ENCODE peak calls at places on chromosomes 16 and 17, in seven cellular contexts. X, E, N, M, K, R and F are unnamed samples. For H3K27me3, the result is how much of the 10 kb centered on the place peaks cover.

GRCh38 chr17:15920758-15921239 is 24.1 kb upstream of the ADORA2B start:
- DNase-seq in X (no peak), E (peak), N (no peak), M (no peak), K (no peak), R (no peak), F (peak)

GRCh38 chr16:50152386-50152806 is 710 bp upstream of the TENT4B start:
- DNase-seq in X (no peak), E (peak), N (peak), M (no peak), K (no peak), R (peak), F (no peak)

GRCh38 chr17:56939869-56940484 is 20.9 kb downstream of the COIL start:
- DNase-seq in X (no peak), E (no peak), N (no peak), M (no peak), K (no peak), R (no peak), F (no peak)

GRCh38 chr16:79042886-79043285 is 557.7 kb downstream of the MAF start:
- DNase-seq in X (no peak), E (no peak), N (no peak), M (no peak), K (no peak), R (no peak), F (no peak)

GRCh38 chr16:30786115-30786935 is 680 bp downstream of the ZNF629 start:
- DNase-seq in X (no peak), E (no peak), N (peak), M (peak), K (peak), R (no peak), F (peak)

GRCh38 chr16:4402439-4403132 is 13.8 kb downstream of the CORO7 start:
- DNase-seq in X (no peak), E (peak), N (peak), M (peak), K (peak), R (peak), F (peak)

GRCh38 chr17:13099906-13100305 is 82.1 kb upstream of the ELAC2 start:
- DNase-seq in X (no peak), E (no peak), N (no peak), M (no peak), K (no peak), R (no peak), F (no peak)

GRCh38 chr17:55726440-55726839 is 3.8 kb upstream of the TMEM100 start:
- DNase-seq in X (no peak), E (peak), N (peak), M (no peak), K (peak), R (no peak), F (peak)

GRCh38 chr17:56577810-56578209 is 15.7 kb upstream of the NOG start:
- DNase-seq in X (no peak), E (no peak), N (no peak), M (no peak), K (no peak), R (no peak), F (peak)

GRCh38 chr17:61260061-61260797 is 139.4 kb upstream of the TBX2 start:
- DNase-seq in X (no peak), E (no peak), N (no peak), M (no peak), K (no peak), R (no peak), F (no peak)

GRCh38 chr16:3161235-3162018 is 26.6 kb upstream of the OR1F1 start:
- DNase-seq in X (no peak), E (no peak), N (no peak), M (peak), K (peak), R (no peak), F (no peak)

GRCh38 chr17:41547921-41548843 is 20.1 kb upstream of the KRT19 start:
- DNase-seq in X (no peak), E (peak), N (peak), M (peak), K (peak), R (no peak), F (peak)

GRCh38 chr16:58938856-58939255 is 204.7 kb upstream of the GOT2 start:
- DNase-seq in X (no peak), E (no peak), N (no peak), M (no peak), K (no peak), R (no peak), F (peak)

GRCh38 chr17:63361182-63361581 is 84.9 kb downstream of the CYB561 start:
- DNase-seq in X (no peak), E (no peak), N (no peak), M (no peak), K (no peak), R (no peak), F (no peak)

GRCh38 chr17:17782425-17783120 is 54.2 kb downstream of the SREBF1 start:
- DNase-seq in X (no peak), E (no peak), N (no peak), M (no peak), K (peak), R (no peak), F (peak)

GRCh38 chr16:85667841-85668413 is 20.8 kb downstream of the GINS2 start:
- DNase-seq in X (no peak), E (no peak), N (no peak), M (peak), K (peak), R (no peak), F (no peak)

GRCh38 chr17:71437176-71437575 is 683.6 kb upstream of the SOX9 start:
- DNase-seq in X (no peak), E (no peak), N (no peak), M (no peak), K (no peak), R (no peak), F (no peak)

GRCh38 chr17:29844339-29845048 is 85.5 kb downstream of the SSH2 start:
- DNase-seq in X (no peak), E (no peak), N (no peak), M (no peak), K (no peak), R (no peak), F (peak)

GRCh38 chr17:45976755-45977505 is 22.1 kb upstream of the STH start:
- DNase-seq in X (no peak), E (no peak), N (no peak), M (no peak), K (no peak), R (no peak), F (no peak)

GRCh38 chr16:89476379-89476778 is 14.0 kb downstream of the ANKRD11 start:
- DNase-seq in X (no peak), E (peak), N (no peak), M (no peak), K (no peak), R (no peak), F (no peak)

GRCh38 chr16:11242658-11243057 is 13.3 kb downstream of the SOCS1 start:
- DNase-seq in X (no peak), E (no peak), N (no peak), M (no peak), K (no peak), R (no peak), F (no peak)

GRCh38 chr17:76568771-76569170 is 16.9 kb downstream of the ST6GALNAC2 start:
- DNase-seq in X (no peak), E (no peak), N (no peak), M (no peak), K (no peak), R (no peak), F (no peak)

DNA sequence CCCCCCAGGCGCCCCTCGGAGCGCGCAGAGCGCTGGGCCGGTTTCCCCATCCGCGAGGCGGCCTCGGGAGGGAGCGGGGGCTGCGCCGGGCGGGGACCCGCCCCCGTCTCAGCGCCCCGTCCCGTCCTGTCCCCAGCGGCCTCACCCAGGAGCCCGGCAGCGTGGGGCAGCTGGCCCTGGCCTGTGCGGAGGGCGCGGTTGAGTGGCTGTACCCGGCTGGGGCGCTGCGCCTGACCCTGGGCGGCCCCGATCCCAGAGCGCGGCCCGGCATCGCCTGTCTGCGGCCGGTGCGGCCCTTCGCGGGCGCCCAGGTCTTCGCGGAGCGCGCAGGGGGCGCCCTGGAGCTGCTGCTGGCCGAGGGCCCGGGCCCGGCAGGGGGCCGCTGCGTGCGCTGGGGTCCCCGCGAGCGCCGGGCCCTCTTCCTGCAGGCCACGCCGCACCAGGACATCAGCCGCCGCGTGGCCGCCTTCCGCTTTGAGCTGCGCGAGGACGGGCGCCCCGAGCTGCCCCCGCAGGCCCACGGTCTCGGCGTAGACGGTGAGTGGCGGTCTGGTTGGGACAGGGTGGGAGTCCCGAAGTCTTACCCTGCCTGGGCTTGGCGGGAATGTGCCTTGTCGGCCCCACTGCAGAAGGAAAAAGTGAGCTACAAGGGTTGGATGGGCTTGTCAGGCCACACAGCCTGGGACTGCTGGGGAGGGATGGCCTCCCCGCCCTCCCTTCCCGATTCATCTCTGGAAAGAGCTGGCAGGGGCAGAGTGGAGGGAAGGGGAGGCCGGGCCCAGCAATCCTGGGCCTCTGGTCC is 731 bp downstream of the METRN start:
- DNase-seq in X (no peak), E (no peak), N (no peak), M (no peak), K (no peak), R (no peak), F (peak)
- H3K27ac ChIP-seq in X (peak), E (no peak), N (peak), M (peak), K (no peak), R (no peak), F (no peak)

GRCh38 chr16:1080801-1081733 is 8.5 kb downstream of the SSTR5 start:
- DNase-seq in X (no peak), E (no peak), N (no peak), M (no peak), K (no peak), R (no peak), F (no peak)
- H3K27me3 ChIP-seq in X (half or more), E (under half), N (under half), M (half or more), K (under half), R (under half), F (under half)

GRCh38 chr16:88406096-88407041 is 23.6 kb downstream of the ZNF469 start:
- DNase-seq in X (no peak), E (no peak), N (no peak), M (no peak), K (no peak), R (no peak), F (no peak)

GRCh38 chr16:88405325-88406060 is 22.7 kb downstream of the ZNF469 start:
- DNase-seq in X (no peak), E (no peak), N (no peak), M (no peak), K (peak), R (no peak), F (no peak)

GRCh38 chr16:88403794-88404581 is 21.2 kb downstream of the ZNF469 start:
- DNase-seq in X (no peak), E (no peak), N (no peak), M (no peak), K (no peak), R (no peak), F (no peak)

GRCh38 chr16:88402551-88402950 is 19.8 kb downstream of the ZNF469 start:
- DNase-seq in X (no peak), E (no peak), N (no peak), M (no peak), K (no peak), R (no peak), F (no peak)

DNA sequence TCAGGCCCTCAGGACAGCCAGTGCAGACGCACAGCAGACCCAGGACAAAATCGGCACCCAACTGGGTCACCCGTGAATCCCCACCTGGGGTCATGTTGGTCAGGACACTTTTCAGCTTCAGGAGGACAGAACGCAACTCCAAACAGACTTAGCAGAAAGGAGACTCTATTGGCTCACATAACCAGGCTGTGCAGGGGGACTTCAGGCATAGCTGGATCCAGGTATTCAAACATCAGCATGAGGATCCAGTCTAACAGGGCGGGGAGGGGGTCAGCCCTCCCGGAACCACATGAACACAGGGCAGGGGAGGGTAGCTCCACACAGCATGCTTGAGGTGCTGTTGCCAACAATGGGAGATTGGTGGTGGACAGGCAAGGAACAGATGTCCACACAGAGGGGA is 22.0 kb downstream of the ZNF469 start:
- DNase-seq in X (no peak), E (no peak), N (no peak), M (no peak), K (no peak), R (no peak), F (no peak)
- H3K27ac ChIP-seq in X (no peak), E (peak), N (no peak), M (no peak), K (no peak), R (no peak), F (no peak)

DNA sequence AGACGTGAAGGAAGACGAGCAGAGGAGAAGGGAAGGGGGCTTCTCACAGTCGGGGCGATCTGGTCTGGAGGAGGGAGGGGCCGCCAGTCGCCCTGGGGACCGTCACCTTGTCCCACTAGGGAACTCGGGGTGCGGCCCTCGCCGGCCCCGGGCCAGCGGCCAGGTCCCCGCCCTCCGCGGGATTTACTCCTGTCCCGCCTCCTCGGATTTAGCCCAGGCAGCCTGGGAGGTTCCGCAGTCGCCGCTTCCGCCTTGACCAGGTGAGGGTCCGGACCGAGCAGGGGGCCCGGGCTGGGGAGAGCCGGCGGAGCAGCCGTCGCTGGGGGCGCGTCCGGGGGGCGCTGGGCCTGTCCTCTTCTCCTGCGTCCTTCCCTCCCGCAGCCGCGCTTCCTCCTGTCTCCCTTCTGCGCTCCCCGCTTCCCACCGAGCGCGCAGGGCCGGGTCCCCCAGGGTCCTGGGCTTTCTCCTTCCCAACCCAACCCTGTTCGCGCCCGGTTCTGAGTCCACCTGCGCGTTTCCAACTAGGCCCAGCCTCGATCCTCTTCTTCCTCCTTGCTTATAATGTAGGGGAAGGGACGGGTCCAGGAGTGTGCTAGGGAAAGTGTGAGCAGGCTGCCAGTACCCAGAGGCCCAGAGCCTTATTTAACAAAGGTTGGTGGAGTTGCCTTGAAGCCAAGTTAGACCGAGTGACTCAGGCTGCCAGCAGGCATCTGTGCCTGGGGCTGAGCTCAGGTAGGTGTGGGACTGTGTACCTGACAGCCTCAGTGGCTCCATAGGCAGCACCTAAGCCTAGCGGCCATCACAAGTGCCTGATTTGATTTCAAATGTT is at the start of gene TNK1:
- DNase-seq in X (no peak), E (peak), N (no peak), M (peak), K (peak), R (no peak), F (no peak)
- H3K27me3 ChIP-seq in X (under half), E (under half), N (under half), M (under half), K (under half), R (under half), F (under half)

DNA sequence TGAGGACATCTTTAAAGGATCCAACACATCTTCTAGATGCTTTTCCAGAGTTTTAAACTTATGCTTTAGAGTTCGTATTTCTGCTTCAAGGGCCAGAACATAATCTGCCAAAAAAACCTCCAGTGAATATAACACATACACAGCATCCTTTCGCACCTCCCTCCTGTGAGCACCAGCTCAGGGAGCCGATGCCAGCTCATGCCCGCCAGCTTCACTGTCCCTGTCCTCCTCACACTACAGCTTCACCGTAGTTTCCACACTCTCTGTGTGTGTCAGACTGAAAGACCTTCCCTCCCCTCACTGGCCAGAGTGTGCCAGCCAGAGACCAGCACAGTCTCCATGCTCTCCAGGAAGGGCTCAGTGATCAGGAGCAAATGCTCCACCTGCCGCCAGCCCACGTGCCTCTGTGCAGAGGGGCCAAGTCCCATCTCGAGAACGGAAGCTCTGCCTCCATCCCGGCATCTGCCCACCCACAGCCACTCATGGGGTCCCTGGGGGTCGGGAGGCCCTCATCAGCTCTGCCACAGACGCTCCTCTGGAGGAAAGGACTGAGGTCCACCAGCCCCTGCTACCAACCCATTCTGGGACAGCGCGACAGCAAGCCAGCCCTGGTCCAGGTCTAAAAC is 40.8 kb downstream of the CCDC57 start:
- DNase-seq in X (no peak), E (no peak), N (no peak), M (no peak), K (no peak), R (no peak), F (no peak)
- H3K27ac ChIP-seq in X (no peak), E (no peak), N (no peak), M (no peak), K (no peak), R (no peak), F (no peak)

GRCh38 chr17:4585203-4585939 is 1.0 kb downstream of the SMTNL2 start:
- DNase-seq in X (no peak), E (no peak), N (no peak), M (no peak), K (no peak), R (no peak), F (no peak)

GRCh38 chr17:4583796-4584124 is 569 bp upstream of the SMTNL2 start:
- DNase-seq in X (no peak), E (no peak), N (no peak), M (no peak), K (no peak), R (no peak), F (peak)

GRCh38 chr17:4584125-4584834 is at the start of gene SMTNL2:
- DNase-seq in X (no peak), E (no peak), N (no peak), M (no peak), K (peak), R (no peak), F (peak)

GRCh38 chr17:4586043-4586442 is 1.7 kb downstream of the SMTNL2 start:
- DNase-seq in X (no peak), E (no peak), N (no peak), M (no peak), K (no peak), R (no peak), F (no peak)

GRCh38 chr17:4584835-4585187 is 482 bp downstream of the SMTNL2 start:
- DNase-seq in X (no peak), E (no peak), N (no peak), M (no peak), K (peak), R (no peak), F (no peak)
- H3K27me3 ChIP-seq in X (half or more), E (under half), N (under half), M (under half), K (under half), R (under half), F (under half)

GRCh38 chr16:280991-281659 is 734 bp downstream of the ARHGDIG start:
- DNase-seq in X (no peak), E (no peak), N (no peak), M (no peak), K (no peak), R (no peak), F (no peak)
- H3K27ac ChIP-seq in X (no peak), E (no peak), N (no peak), M (no peak), K (no peak), R (no peak), F (no peak)

GRCh38 chr17:48601528-48602430 is 3.0 kb downstream of the HOXB6 start:
- DNase-seq in X (no peak), E (no peak), N (no peak), M (no peak), K (no peak), R (no peak), F (no peak)
- H3K27me3 ChIP-seq in X (half or more), E (under half), N (under half), M (half or more), K (under half), R (half or more), F (under half)

GRCh38 chr17:9148908-9149536 is 127.7 kb downstream of the NTN1 start:
- DNase-seq in X (no peak), E (no peak), N (no peak), M (no peak), K (no peak), R (no peak), F (no peak)

GRCh38 chr17:9146064-9146463 is 124.8 kb downstream of the NTN1 start:
- DNase-seq in X (no peak), E (no peak), N (no peak), M (no peak), K (no peak), R (no peak), F (peak)

GRCh38 chr17:9150407-9151090 is 129.2 kb downstream of the NTN1 start:
- DNase-seq in X (no peak), E (no peak), N (no peak), M (no peak), K (no peak), R (no peak), F (peak)

GRCh38 chr17:9151091-9151490 is 129.8 kb downstream of the NTN1 start:
- DNase-seq in X (no peak), E (no peak), N (no peak), M (no peak), K (no peak), R (no peak), F (peak)
- H3K27ac ChIP-seq in X (peak), E (no peak), N (no peak), M (no peak), K (no peak), R (no peak), F (no peak)

DNA sequence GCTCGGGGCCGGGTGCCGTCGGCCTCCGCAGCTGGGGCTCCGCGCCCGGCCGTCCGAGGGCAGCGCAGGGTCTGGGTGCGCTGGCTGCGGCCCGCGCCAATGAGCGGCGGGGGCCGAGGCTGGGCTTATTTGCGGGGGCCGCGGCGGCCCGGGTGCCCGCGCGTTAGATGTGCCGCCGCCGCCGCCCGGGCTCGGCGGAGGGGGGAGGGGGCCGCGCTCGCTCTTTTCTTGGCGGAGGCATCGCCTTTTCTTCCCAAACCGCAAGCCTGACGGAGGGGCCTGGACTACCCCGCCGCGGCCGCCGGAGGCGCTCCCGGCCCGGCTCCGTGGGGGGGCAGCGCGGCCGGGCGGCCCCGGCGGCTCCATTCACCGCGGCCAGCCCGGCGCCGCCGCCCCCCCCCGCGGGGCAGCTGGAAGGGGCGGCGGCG is at the start of gene NOTUM:
- DNase-seq in X (no peak), E (no peak), N (no peak), M (no peak), K (no peak), R (no peak), F (peak)
- H3K27me3 ChIP-seq in X (half or more), E (under half), N (under half), M (half or more), K (under half), R (under half), F (under half)